ENCODE peak calls at places on chromosome 10, in nine cellular contexts. J, Q, U, D, Y, Z, N, L and P are unnamed samples.

GRCh38 chr10:79047875-79048638 is 20.7 kb upstream of the ZMIZ1 start:
- DNase-seq in D (no peak), Z (no peak), L (no peak), Q (no peak), U (no peak), Y (peak), J (no peak), N (peak), P (no peak)

GRCh38 chr10:5618829-5619228 is 47.6 kb downstream of the ASB13 start:
- DNase-seq in L (no peak), Y (no peak), J (no peak), D (no peak), Q (no peak), N (no peak), U (no peak), Z (peak), P (no peak)

GRCh38 chr10:117933036-117933435 is 113.7 kb downstream of the RAB11FIP2 start:
- DNase-seq in Q (no peak), J (no peak), Y (no peak), D (peak), L (no peak), N (no peak), U (no peak), Z (no peak), P (no peak)

GRCh38 chr10:47243791-47244190 is 56.2 kb upstream of the GDF10 start:
- DNase-seq in L (no peak), N (no peak), D (no peak), Y (no peak), Q (no peak), U (no peak), J (no peak), Z (no peak), P (no peak)

GRCh38 chr10:113111900-113112853 is 162.1 kb downstream of the TCF7L2 start:
- DNase-seq in N (no peak), L (peak), Q (peak), Z (peak), D (peak), U (no peak), Y (no peak), J (no peak), P (no peak)

GRCh38 chr10:11793762-11794479 is 29.2 kb upstream of the PROSER2 start:
- DNase-seq in L (peak), N (no peak), D (peak), J (no peak), Z (peak), Q (no peak), Y (no peak), U (no peak), P (no peak)

GRCh38 chr10:59657724-59658123 is 51.9 kb downstream of the SLC16A9 start:
- DNase-seq in D (no peak), Q (no peak), L (no peak), Z (no peak), J (no peak), Y (no peak), N (no peak), U (no peak), P (no peak)

GRCh38 chr10:125556884-125557283 is 126.1 kb downstream of the TEX36 start:
- DNase-seq in Q (no peak), J (no peak), N (no peak), U (no peak), Z (no peak), D (no peak), L (no peak), Y (no peak), P (no peak)

GRCh38 chr10:80699602-80700039 is 161.9 kb downstream of the SH2D4B start:
- DNase-seq in L (peak), Y (peak), N (peak), Q (peak), Z (peak), U (peak), D (peak), J (peak), P (peak)

GRCh38 chr10:99966306-99966705 is 43.4 kb downstream of the DNMBP start:
- DNase-seq in L (peak), U (no peak), Z (peak), Q (no peak), Y (no peak), D (peak), N (no peak), J (peak), P (no peak)

GRCh38 chr10:42795701-42796100 is 13.1 kb downstream of the BMS1 start:
- DNase-seq in D (no peak), Z (no peak), Y (no peak), Q (no peak), J (no peak), U (no peak), L (no peak), N (no peak), P (no peak)

GRCh38 chr10:27240891-27241639 is 468 bp upstream of the ACBD5 start:
- DNase-seq in Q (no peak), U (no peak), Y (no peak), L (peak), Z (no peak), N (peak), D (no peak), J (no peak), P (peak)

GRCh38 chr10:18117272-18117671 is 23.0 kb upstream of the CACNB2 start:
- DNase-seq in U (no peak), N (no peak), L (no peak), Q (no peak), D (no peak), Z (no peak), J (no peak), Y (no peak), P (no peak)